ENCODE peak calls at places on chromosomes 13 and 19, in ten cellular contexts. M, Z, L, O, X, F, K, P, J and A are unnamed samples.

GRCh38 chr13:73556902-73557301 is 498.1 kb downstream of the KLF5 start:
- DNase-seq in M (no peak), Z (no peak), L (no peak), O (no peak), X (no peak), F (no peak), K (no peak), P (no peak), J (no peak), A (no peak)

GRCh38 chr13:73914119-73914518 is 220.1 kb downstream of the KLF12 start:
- DNase-seq in M (no peak), Z (no peak), L (no peak), O (no peak), X (no peak), F (no peak), K (peak; percentile 37), P (no peak), J (no peak), A (no peak)

GRCh38 chr13:95115525-95115924 is 185.7 kb downstream of the ABCC4 start:
- DNase-seq in M (no peak), Z (no peak), L (no peak), O (no peak), X (no peak), F (no peak), K (no peak), P (no peak), J (peak; percentile 56), A (no peak)

GRCh38 chr13:47299316-47299715 is 402.5 kb upstream of the HTR2A start:
- DNase-seq in M (no peak), Z (no peak), L (no peak), O (no peak), X (no peak), F (no peak), K (no peak), P (no peak), J (no peak), A (no peak)

GRCh38 chr13:40624338-40624737 is 42.1 kb downstream of the FOXO1 start:
- DNase-seq in M (no peak), Z (no peak), L (no peak), O (peak; percentile 7), X (no peak), F (no peak), K (no peak), P (no peak), J (no peak), A (no peak)

GRCh38 chr19:6465663-6466062 is 1.6 kb downstream of the CRB3 start:
- DNase-seq in M (no peak), Z (no peak), L (no peak), O (no peak), X (no peak), F (no peak), K (no peak), P (no peak), J (no peak), A (no peak)

GRCh38 chr19:32416749-32417469 is 11.3 kb downstream of the DPY19L3 start:
- DNase-seq in M (no peak), Z (no peak), L (no peak), O (no peak), X (no peak), F (no peak), K (no peak), P (no peak), J (no peak), A (no peak)

GRCh38 chr19:28217064-28217463 is 995.9 kb downstream of the UQCRFS1 start:
- DNase-seq in M (no peak), Z (peak; percentile 86), L (no peak), O (no peak), X (no peak), F (no peak), K (no peak), P (no peak), J (no peak), A (no peak)

GRCh38 chr13:97018029-97018819 is 23.9 kb upstream of the OXGR1 start:
- DNase-seq in M (no peak), Z (peak; percentile 75), L (no peak), O (peak; percentile 41), X (peak; percentile 23), F (no peak), K (no peak), P (no peak), J (no peak), A (no peak)

GRCh38 chr19:38079926-38080380 is 144.1 kb downstream of the DPF1 start:
- DNase-seq in M (no peak), Z (peak; percentile 12), L (no peak), O (no peak), X (no peak), F (no peak), K (no peak), P (peak; percentile 38), J (peak; percentile 29), A (no peak)

GRCh38 chr13:26727633-26728032 is 33.0 kb downstream of the GPR12 start:
- DNase-seq in M (no peak), Z (no peak), L (no peak), O (no peak), X (no peak), F (no peak), K (no peak), P (no peak), J (no peak), A (no peak)

GRCh38 chr13:109145631-109146030 is 516.2 kb downstream of the MYO16 start:
- DNase-seq in M (no peak), Z (peak; percentile 70), L (no peak), O (peak; percentile 79), X (peak; percentile 29), F (no peak), K (peak; percentile 49), P (no peak), J (peak; percentile 55), A (no peak)

GRCh38 chr19:33819875-33820781 is 23.5 kb downstream of the KCTD15 start:
- DNase-seq in M (peak; percentile 88), Z (peak; percentile 84), L (peak; percentile 69), O (peak; percentile 36), X (peak; percentile 71), F (peak; percentile 95), K (peak; percentile 86), P (peak; percentile 75), J (peak; percentile 88), A (peak; percentile 95)

GRCh38 chr13:40193290-40194203 is 472.9 kb downstream of the FOXO1 start:
- DNase-seq in M (peak; percentile 73), Z (no peak), L (no peak), O (no peak), X (peak; percentile 58), F (no peak), K (peak; percentile 41), P (no peak), J (no peak), A (no peak)

GRCh38 chr13:109288151-109288709 is 498.2 kb downstream of the IRS2 start:
- DNase-seq in M (no peak), Z (no peak), L (no peak), O (no peak), X (no peak), F (no peak), K (no peak), P (no peak), J (no peak), A (no peak)

GRCh38 chr13:78660130-78660857 is 1.3 kb upstream of the OBI1 start:
- DNase-seq in M (no peak), Z (peak; percentile 81), L (peak; percentile 36), O (peak; percentile 47), X (no peak), F (no peak), K (no peak), P (no peak), J (no peak), A (peak; percentile 53)
- TF ChIP-seq CTCF in M (no peak), Z (peak; percentile 29), L (no peak), O (no peak), X (no peak), F (no peak), K (no peak), P (no peak), J (no peak), A (no peak)

DNA sequence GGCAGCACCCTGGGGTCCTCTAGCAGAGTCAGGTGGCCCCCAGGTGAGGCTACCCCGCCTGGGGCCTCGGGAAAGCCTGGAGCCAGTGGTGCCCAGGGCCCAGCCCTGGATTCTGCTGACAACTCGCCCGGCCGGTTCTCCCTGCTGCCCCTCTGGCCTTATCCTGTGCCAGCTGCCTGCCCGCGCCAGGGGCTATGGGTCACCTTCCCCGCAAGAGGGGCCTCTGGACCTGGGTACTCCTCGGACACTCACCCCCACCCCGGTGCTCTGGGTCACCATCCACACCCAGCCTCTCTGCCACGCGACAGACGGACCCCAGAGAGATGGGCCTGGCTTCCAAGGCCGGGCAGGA is 24.0 kb downstream of the ZBTB7A start:
- DNase-seq in M (no peak), Z (no peak), L (no peak), O (no peak), X (no peak), F (peak; percentile 81), K (no peak), P (peak; percentile 77), J (peak; percentile 89), A (peak; percentile 86)
- H3K4me1 ChIP-seq in M (peaks cover 21% of the 10 kb centered on the region), Z (peaks cover 14% of the 10 kb centered on the region), L (peaks cover 5% of the 10 kb centered on the region), O (no peaks in the 10 kb centered on the region), X (no peaks in the 10 kb centered on the region), F (peaks cover 12% of the 10 kb centered on the region), K (no peaks in the 10 kb centered on the region), P (peaks cover 10% of the 10 kb centered on the region), J (peaks cover 69% of the 10 kb centered on the region), A (no peaks in the 10 kb centered on the region)

DNA sequence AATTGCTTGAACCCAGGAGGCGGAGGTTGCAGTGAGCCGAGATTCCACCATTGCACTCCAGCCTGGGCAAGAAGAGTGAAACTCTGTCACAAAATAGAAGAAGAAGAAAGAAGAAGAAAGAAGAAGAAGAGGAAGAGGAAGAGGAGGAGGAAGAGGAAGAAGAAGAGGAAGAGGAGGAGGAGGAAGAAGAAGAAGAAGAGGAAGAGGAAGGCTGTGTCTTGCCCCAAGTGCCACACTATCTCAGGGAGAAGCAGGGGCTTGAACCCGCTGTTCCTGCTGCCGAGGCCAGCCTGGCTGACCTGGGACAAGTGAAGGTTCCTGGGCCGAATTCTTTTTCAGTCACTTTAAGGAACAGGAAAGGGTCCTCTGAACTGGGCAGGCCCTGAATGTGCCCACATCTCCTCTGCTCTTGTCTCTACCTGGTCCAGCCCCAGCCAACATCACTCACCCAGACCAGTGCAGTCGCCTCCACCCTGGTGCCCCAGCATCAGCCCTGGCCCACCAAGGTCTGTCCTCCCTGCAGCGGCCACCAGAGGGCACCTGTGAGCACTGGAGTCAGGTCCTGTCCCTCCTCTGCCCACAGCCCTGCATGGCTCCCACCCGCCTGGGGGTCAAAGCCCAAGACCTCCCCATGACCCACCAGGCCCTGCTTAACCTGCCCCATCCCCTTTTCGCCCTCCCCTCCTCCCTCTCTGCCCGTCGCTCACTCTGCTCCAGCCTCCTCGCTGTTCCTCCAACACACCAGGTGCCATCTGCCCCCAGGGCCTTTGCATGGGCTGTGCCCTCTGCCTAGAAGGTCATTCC is 20.0 kb downstream of the TICAM1 start:
- DNase-seq in M (peak; percentile 87), Z (peak; percentile 75), L (peak; percentile 87), O (peak; percentile 82), X (peak; percentile 78), F (peak; percentile 92), K (peak; percentile 82), P (peak; percentile 75), J (peak; percentile 92), A (peak; percentile 92)
- TF ChIP-seq CTCF in M (peak; percentile 88), Z (peak; percentile 72), L (peak; percentile 82), O (peak; percentile 80), X (peak; percentile 78), F (peak; percentile 91), K (peak; percentile 82), P (peak; percentile 79), J (peak; percentile 18), A (peak; percentile 87)

DNA sequence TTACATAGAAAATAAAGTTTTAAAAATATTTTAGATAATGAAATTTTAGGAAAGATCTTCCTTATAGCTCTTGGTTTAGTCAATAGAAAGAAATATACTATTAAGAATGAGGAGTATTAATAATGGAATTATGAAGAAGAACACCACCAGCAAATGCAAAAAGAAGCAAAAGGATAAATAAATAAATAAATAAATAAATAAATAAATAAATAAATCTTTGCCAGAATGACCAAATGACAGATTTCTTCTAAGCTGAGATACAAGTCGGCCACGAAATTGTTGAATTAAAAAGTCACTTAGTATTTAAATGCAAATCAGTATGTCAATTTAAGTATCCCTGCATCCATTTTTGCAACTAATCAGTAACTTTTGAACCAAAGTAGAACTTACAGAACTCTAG is 95.9 kb downstream of the DACH1 start:
- DNase-seq in M (no peak), Z (no peak), L (no peak), O (no peak), X (no peak), F (no peak), K (no peak), P (no peak), J (no peak), A (no peak)
- H3K4me1 ChIP-seq in M (no peaks in the 10 kb centered on the region), Z (no peaks in the 10 kb centered on the region), L (no peaks in the 10 kb centered on the region), O (no peaks in the 10 kb centered on the region), X (no peaks in the 10 kb centered on the region), F (no peaks in the 10 kb centered on the region), K (no peaks in the 10 kb centered on the region), P (peaks cover 5% of the 10 kb centered on the region), J (no peaks in the 10 kb centered on the region), A (no peaks in the 10 kb centered on the region)